ENCODE peak calls at places on chromosomes 3 and 15, in nine cellular contexts. T, Z, L, M, Y, I, H, D and P are unnamed samples.

GRCh38 chr15:63178034-63178433 is 11.4 kb upstream of the RAB8B start:
- DNase-seq in T (no peak), Z (no peak), L (peak), M (peak), Y (no peak), I (no peak), H (no peak), D (no peak), P (no peak)

GRCh38 chr3:152623286-152623685 is 211.6 kb upstream of the P2RY1 start:
- DNase-seq in T (no peak), Z (no peak), L (no peak), M (no peak), Y (no peak), I (no peak), H (no peak), D (no peak), P (no peak)

GRCh38 chr3:16741103-16741758 is 136.0 kb upstream of the DAZL start:
- DNase-seq in T (peak), Z (peak), L (no peak), M (no peak), Y (no peak), I (no peak), H (no peak), D (no peak), P (no peak)

GRCh38 chr3:58205981-58206380 is 4.8 kb downstream of the DNASE1L3 start:
- DNase-seq in T (no peak), Z (no peak), L (no peak), M (no peak), Y (no peak), I (no peak), H (no peak), D (no peak), P (no peak)

GRCh38 chr3:52552089-52552488 is 15.7 kb downstream of the UQCC5 start:
- DNase-seq in T (no peak), Z (no peak), L (no peak), M (no peak), Y (no peak), I (no peak), H (no peak), D (no peak), P (no peak)

GRCh38 chr3:118960876-118961275 is 73.8 kb downstream of the IGSF11 start:
- DNase-seq in T (no peak), Z (no peak), L (no peak), M (peak), Y (no peak), I (no peak), H (no peak), D (no peak), P (no peak)

GRCh38 chr3:42891042-42891441 is 14.9 kb upstream of the ZNF662 start:
- DNase-seq in T (no peak), Z (no peak), L (no peak), M (no peak), Y (no peak), I (no peak), H (no peak), D (no peak), P (no peak)

GRCh38 chr3:33096103-33096868 is 660 bp downstream of the GLB1 start:
- DNase-seq in T (peak), Z (peak), L (peak), M (peak), Y (no peak), I (peak), H (peak), D (peak), P (peak)

GRCh38 chr15:81475471-81475870 is 101.5 kb upstream of the TMC3 start:
- DNase-seq in T (no peak), Z (no peak), L (no peak), M (no peak), Y (no peak), I (no peak), H (no peak), D (no peak), P (no peak)

GRCh38 chr3:169387751-169388696 is 275.5 kb downstream of the MECOM start:
- DNase-seq in T (no peak), Z (no peak), L (peak), M (no peak), Y (no peak), I (peak), H (peak), D (peak), P (peak)

GRCh38 chr3:37594873-37595783 is 266.6 kb upstream of the CTDSPL start:
- DNase-seq in T (no peak), Z (no peak), L (peak), M (no peak), Y (no peak), I (no peak), H (no peak), D (no peak), P (no peak)

GRCh38 chr15:61655881-61656280 is 404.4 kb downstream of the VPS13C start:
- DNase-seq in T (no peak), Z (no peak), L (no peak), M (no peak), Y (no peak), I (no peak), H (no peak), D (no peak), P (no peak)

GRCh38 chr3:43214616-43215015 is 71.7 kb upstream of the SNRK start:
- DNase-seq in T (peak), Z (no peak), L (peak), M (no peak), Y (no peak), I (no peak), H (no peak), D (no peak), P (no peak)

GRCh38 chr3:194886836-194887235 is 201.2 kb downstream of the FAM43A start:
- DNase-seq in T (no peak), Z (no peak), L (no peak), M (no peak), Y (no peak), I (no peak), H (no peak), D (no peak), P (no peak)

GRCh38 chr3:160016972-160017371 is 28.3 kb downstream of the IL12A start:
- DNase-seq in T (peak), Z (no peak), L (no peak), M (no peak), Y (no peak), I (no peak), H (no peak), D (no peak), P (no peak)

GRCh38 chr3:126944089-126944965 is 38.6 kb upstream of the PLXNA1 start:
- DNase-seq in T (no peak), Z (no peak), L (no peak), M (no peak), Y (no peak), I (no peak), H (no peak), D (no peak), P (no peak)

GRCh38 chr15:63764912-63765311 is 68.8 kb downstream of the HERC1 start:
- DNase-seq in T (no peak), Z (no peak), L (no peak), M (no peak), Y (no peak), I (no peak), H (no peak), D (no peak), P (no peak)

GRCh38 chr15:72136170-72137051 is 18.2 kb downstream of the SENP8 start:
- DNase-seq in T (no peak), Z (no peak), L (peak), M (no peak), Y (no peak), I (no peak), H (no peak), D (no peak), P (no peak)

GRCh38 chr3:41297750-41298149 is 98.4 kb downstream of the CTNNB1 start:
- DNase-seq in T (no peak), Z (no peak), L (no peak), M (no peak), Y (no peak), I (no peak), H (no peak), D (no peak), P (no peak)

GRCh38 chr15:69093127-69093526 is 67.3 kb upstream of the GLCE start:
- DNase-seq in T (peak), Z (no peak), L (no peak), M (peak), Y (no peak), I (no peak), H (no peak), D (no peak), P (no peak)

GRCh38 chr3:98322101-98322500 is 31.6 kb upstream of the OR5K4 start:
- DNase-seq in T (no peak), Z (no peak), L (no peak), M (no peak), Y (no peak), I (no peak), H (no peak), D (no peak), P (no peak)

GRCh38 chr3:121883507-121883906 is 10.7 kb upstream of the SLC15A2 start:
- DNase-seq in T (peak), Z (no peak), L (peak), M (peak), Y (peak), I (no peak), H (no peak), D (no peak), P (peak)

GRCh38 chr15:48177875-48178611 is at the start of gene MYEF2:
- DNase-seq in T (peak), Z (peak), L (peak), M (peak), Y (peak), I (peak), H (peak), D (peak), P (peak)

GRCh38 chr3:141255864-141256263 is 24.2 kb downstream of the PXYLP1 start:
- DNase-seq in T (peak), Z (peak), L (peak), M (no peak), Y (no peak), I (no peak), H (no peak), D (no peak), P (peak)